ENCODE peak calls at places on chromosomes 16 and 17, in nine cellular contexts. I, M, O, Y, V, U, W, F and Z are unnamed samples.

GRCh38 chr17:21282231-21282630 is 2.3 kb upstream of the MAP2K3 start:
- DNase-seq in I (no peak), M (no peak), O (peak; percentile 93), Y (peak; percentile 95), V (peak; percentile 95), U (peak; percentile 98), W (no peak), F (peak; percentile 100), Z (no peak)

GRCh38 chr16:71230122-71230845 is at the start of gene HYDIN:
- DNase-seq in I (peak; percentile 81), M (peak; percentile 30), O (peak; percentile 37), Y (peak; percentile 38), V (peak; percentile 29), U (peak; percentile 52), W (no peak), F (peak; percentile 63), Z (peak; percentile 56)

GRCh38 chr16:12132290-12132689 is 155.8 kb downstream of the SNX29 start:
- DNase-seq in I (no peak), M (no peak), O (peak; percentile 55), Y (peak; percentile 35), V (no peak), U (peak; percentile 92), W (no peak), F (peak; percentile 39), Z (no peak)

GRCh38 chr17:69254187-69254586 is 25.6 kb upstream of the ABCA10 start:
- DNase-seq in I (no peak), M (no peak), O (no peak), Y (peak; percentile 23), V (no peak), U (no peak), W (no peak), F (peak; percentile 10), Z (no peak)

GRCh38 chr17:66787914-66788313 is 47.0 kb upstream of the CACNG5 start:
- DNase-seq in I (no peak), M (no peak), O (no peak), Y (no peak), V (no peak), U (no peak), W (no peak), F (no peak), Z (no peak)

GRCh38 chr17:75146597-75146996 is 7.7 kb downstream of the JPT1 start:
- DNase-seq in I (no peak), M (no peak), O (no peak), Y (peak; percentile 31), V (peak; percentile 59), U (no peak), W (no peak), F (peak; percentile 42), Z (no peak)

GRCh38 chr17:77957215-77957868 is 1.2 kb upstream of the TNRC6C start:
- DNase-seq in I (no peak), M (peak; percentile 4), O (peak; percentile 36), Y (peak; percentile 45), V (peak; percentile 13), U (peak; percentile 51), W (no peak), F (peak; percentile 55), Z (no peak)

GRCh38 chr16:87363771-87364476 is 19.7 kb downstream of the FBXO31 start:
- DNase-seq in I (no peak), M (peak; percentile 23), O (peak; percentile 72), Y (peak; percentile 35), V (no peak), U (peak; percentile 57), W (peak; percentile 52), F (no peak), Z (no peak)

GRCh38 chr17:16345565-16345964 is 7.7 kb downstream of the CENPV start:
- DNase-seq in I (no peak), M (no peak), O (no peak), Y (no peak), V (no peak), U (no peak), W (no peak), F (no peak), Z (no peak)

GRCh38 chr17:16349461-16349860 is 3.8 kb downstream of the CENPV start:
- DNase-seq in I (no peak), M (no peak), O (no peak), Y (no peak), V (no peak), U (no peak), W (no peak), F (no peak), Z (no peak)

GRCh38 chr17:16348586-16348985 is 4.7 kb downstream of the CENPV start:
- DNase-seq in I (no peak), M (no peak), O (no peak), Y (no peak), V (no peak), U (no peak), W (no peak), F (no peak), Z (no peak)

GRCh38 chr17:16343569-16343968 is 9.7 kb downstream of the CENPV start:
- DNase-seq in I (no peak), M (no peak), O (no peak), Y (no peak), V (no peak), U (no peak), W (no peak), F (no peak), Z (no peak)

GRCh38 chr17:16346721-16347271 is 6.5 kb downstream of the CENPV start:
- DNase-seq in I (no peak), M (no peak), O (no peak), Y (no peak), V (no peak), U (no peak), W (no peak), F (no peak), Z (no peak)
- H3K4me3 ChIP-seq in I (no peak overlapping the region), M (no peak overlapping the region), O (no peak overlapping the region), Y (no peak overlapping the region), V (no peak overlapping the region), U (no peak overlapping the region), W (no peak overlapping the region), F (no peak overlapping the region), Z (no peak overlapping the region)

GRCh38 chr16:19705131-19705501 is 12.9 kb downstream of the KNOP1 start:
- DNase-seq in I (no peak), M (no peak), O (no peak), Y (no peak), V (no peak), U (no peak), W (no peak), F (no peak), Z (no peak)

GRCh38 chr16:19706846-19707245 is 11.2 kb downstream of the KNOP1 start:
- DNase-seq in I (no peak), M (no peak), O (no peak), Y (no peak), V (no peak), U (no peak), W (no peak), F (no peak), Z (no peak)

GRCh38 chr16:19705843-19706242 is 12.2 kb downstream of the KNOP1 start:
- DNase-seq in I (no peak), M (no peak), O (no peak), Y (no peak), V (no peak), U (no peak), W (no peak), F (no peak), Z (no peak)

GRCh38 chr16:19703218-19703617 is 14.8 kb downstream of the KNOP1 start:
- DNase-seq in I (no peak), M (no peak), O (no peak), Y (no peak), V (no peak), U (no peak), W (no peak), F (no peak), Z (peak; percentile 0)

DNA sequence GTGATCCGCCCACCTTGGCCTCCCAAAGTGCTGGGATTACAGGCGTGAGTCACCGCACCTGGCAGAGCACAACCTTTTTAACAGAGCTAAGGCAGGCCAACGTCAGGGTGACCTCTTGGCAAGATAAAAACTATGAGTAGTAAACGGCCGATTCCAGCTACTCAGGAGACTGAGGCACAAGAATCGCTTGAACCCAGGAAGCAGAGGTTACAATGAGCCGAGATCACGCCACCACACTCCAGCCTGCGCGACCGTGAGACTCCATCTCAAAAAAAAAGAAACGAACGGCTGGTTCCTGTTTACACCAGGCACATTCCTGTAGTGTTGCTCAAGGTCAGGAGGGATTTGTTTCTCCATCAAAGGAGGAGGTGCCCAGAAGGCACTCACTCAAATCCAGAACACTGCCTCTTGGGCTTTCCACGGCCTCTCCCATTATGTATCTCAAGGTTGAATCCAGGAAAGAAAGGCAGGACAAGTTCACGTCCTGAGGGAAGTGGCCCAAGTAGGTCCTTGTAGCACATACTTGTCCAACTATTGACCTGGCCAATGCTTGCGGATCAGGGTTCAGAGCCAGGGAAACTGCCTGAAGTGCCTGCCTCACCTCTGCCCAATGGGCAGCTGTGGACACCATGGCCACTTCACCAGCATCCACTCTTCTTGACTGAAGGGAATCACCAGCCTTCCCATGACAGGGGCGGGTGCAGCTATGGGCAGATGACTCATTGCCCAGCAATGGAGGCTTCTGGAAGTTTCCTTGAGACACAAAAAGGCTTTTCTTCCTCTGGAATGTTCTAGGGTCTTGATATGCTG is 13.5 kb downstream of the KNOP1 start:
- DNase-seq in I (no peak), M (no peak), O (peak; percentile 66), Y (peak; percentile 63), V (peak; percentile 70), U (peak; percentile 75), W (no peak), F (peak; percentile 73), Z (no peak)
- H3K4me3 ChIP-seq in I (no peak overlapping the region), M (no peak overlapping the region), O (no peak overlapping the region), Y (no peak overlapping the region), V (no peak overlapping the region), U (no peak overlapping the region), W (no peak overlapping the region), F (no peak overlapping the region), Z (no peak overlapping the region)

GRCh38 chr17:80263253-80264047 is 2.8 kb downstream of the RNF213 start:
- DNase-seq in I (peak; percentile 86), M (peak; percentile 97), O (peak; percentile 94), Y (peak; percentile 89), V (no peak), U (peak; percentile 90), W (peak; percentile 93), F (peak; percentile 96), Z (peak; percentile 90)

GRCh38 chr17:80264793-80265075 is 4.1 kb downstream of the RNF213 start:
- DNase-seq in I (no peak), M (no peak), O (no peak), Y (no peak), V (no peak), U (no peak), W (no peak), F (no peak), Z (no peak)

GRCh38 chr17:80264048-80264792 is 3.6 kb downstream of the RNF213 start:
- DNase-seq in I (no peak), M (peak; percentile 41), O (no peak), Y (no peak), V (no peak), U (no peak), W (peak; percentile 37), F (no peak), Z (no peak)

GRCh38 chr17:80267391-80267790 is 6.7 kb downstream of the RNF213 start:
- DNase-seq in I (no peak), M (no peak), O (no peak), Y (no peak), V (peak; percentile 54), U (no peak), W (no peak), F (no peak), Z (no peak)

DNA sequence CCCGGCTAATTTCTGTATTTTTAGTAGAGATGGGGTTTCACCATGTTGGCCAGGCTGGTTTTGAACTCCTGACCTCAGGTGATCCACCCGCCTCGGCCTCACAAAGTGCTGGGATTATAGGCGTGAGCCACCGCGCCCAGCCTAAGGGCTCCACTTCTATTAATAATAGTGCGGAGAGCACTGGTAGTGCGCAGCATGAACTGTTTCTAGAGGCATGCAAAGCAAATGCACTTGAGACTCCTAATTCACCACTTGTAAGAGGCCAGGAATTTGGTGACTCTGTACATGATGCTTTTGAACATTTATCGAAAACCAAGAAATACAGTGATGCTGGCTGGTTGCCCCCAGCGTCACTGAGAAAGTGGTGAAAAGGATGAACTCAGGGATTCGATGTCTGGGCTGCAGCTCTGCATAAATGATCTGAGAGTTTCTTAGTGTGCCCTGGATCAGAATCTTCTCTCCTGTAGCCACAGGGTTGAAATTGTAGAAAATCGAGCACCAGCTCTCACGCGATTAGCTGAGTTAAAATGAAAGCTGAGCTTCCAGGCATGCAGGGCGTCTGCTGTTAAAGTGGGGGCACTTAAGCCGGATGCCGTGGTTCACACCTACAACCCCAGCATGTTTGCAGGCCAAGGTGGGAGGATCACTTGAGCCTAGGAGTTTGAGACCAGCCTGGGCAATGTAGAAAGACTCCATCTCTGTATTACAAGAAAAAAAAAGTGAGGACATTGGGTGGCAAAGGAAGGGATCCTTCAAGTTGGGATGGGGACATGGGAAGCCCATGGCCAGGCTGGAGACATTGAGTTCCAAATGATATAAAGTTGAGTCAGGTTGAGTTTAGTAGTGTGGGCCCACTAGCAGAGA is 4.8 kb downstream of the RNF213 start:
- DNase-seq in I (no peak), M (peak; percentile 36), O (no peak), Y (no peak), V (peak; percentile 41), U (no peak), W (no peak), F (no peak), Z (no peak)
- H3K4me3 ChIP-seq in I (no peak overlapping the region), M (no peak overlapping the region), O (no peak overlapping the region), Y (no peak overlapping the region), V (no peak overlapping the region), U (no peak overlapping the region), W (peak overlapping the region; percentile 84), F (no peak overlapping the region), Z (no peak overlapping the region)

GRCh38 chr17:41917192-41917591 is 1.6 kb downstream of the ACLY start:
- DNase-seq in I (peak; percentile 48), M (no peak), O (peak; percentile 61), Y (peak; percentile 76), V (peak; percentile 72), U (peak; percentile 56), W (no peak), F (peak; percentile 92), Z (no peak)
- H3K4me3 ChIP-seq in I (peak overlapping the region; percentile 97), M (no peak overlapping the region), O (peak overlapping the region; percentile 91), Y (peak overlapping the region; percentile 97), V (peak overlapping the region; percentile 90), U (peak overlapping the region; percentile 97), W (peak overlapping the region; percentile 98), F (peak overlapping the region; percentile 95), Z (peak overlapping the region; percentile 94)